ENCODE peak calls at places on chromosomes 7 and 10, in five cellular contexts. One of them, this sample, is unnamed.

GRCh38 chr10:110704906-110705476 is 60.9 kb downstream of the RBM20 start:
- DNase-seq in Peyer's patch: no peak
- DNase-seq in CD8-positive, alpha-beta T cell: no peak
- DNase-seq in WERI-Rb-1: no peak
- DNase-seq in upper lobe of right lung: no peak
- DNase-seq in this sample: no peak

GRCh38 chr7:116786791-116787443 is 75.5 kb upstream of the CAPZA2 start:
- DNase-seq in Peyer's patch: no peak
- DNase-seq in CD8-positive, alpha-beta T cell: no peak
- DNase-seq in WERI-Rb-1: peak
- DNase-seq in upper lobe of right lung: no peak
- DNase-seq in this sample: no peak

GRCh38 chr7:17342726-17343125 is 44.3 kb downstream of the AHR start:
- DNase-seq in Peyer's patch: no peak
- DNase-seq in CD8-positive, alpha-beta T cell: no peak
- DNase-seq in WERI-Rb-1: no peak
- DNase-seq in upper lobe of right lung: no peak
- DNase-seq in this sample: no peak

GRCh38 chr10:18104223-18104872 is 35.9 kb upstream of the CACNB2 start:
- DNase-seq in Peyer's patch: peak
- DNase-seq in CD8-positive, alpha-beta T cell: peak
- DNase-seq in WERI-Rb-1: peak
- DNase-seq in upper lobe of right lung: peak
- DNase-seq in this sample: peak

GRCh38 chr7:147412782-147413186 is 1177.8 kb upstream of the C7orf33 start:
- DNase-seq in Peyer's patch: no peak
- DNase-seq in CD8-positive, alpha-beta T cell: no peak
- DNase-seq in WERI-Rb-1: no peak
- DNase-seq in upper lobe of right lung: no peak
- DNase-seq in this sample: no peak

GRCh38 chr7:2054927-2055326 is 177.8 kb downstream of the MAD1L1 start:
- DNase-seq in Peyer's patch: no peak
- DNase-seq in CD8-positive, alpha-beta T cell: no peak
- DNase-seq in WERI-Rb-1: no peak
- DNase-seq in upper lobe of right lung: no peak
- DNase-seq in this sample: no peak

GRCh38 chr10:88986549-88987242 is 3.9 kb upstream of the FAS start:
- DNase-seq in Peyer's patch: no peak
- DNase-seq in CD8-positive, alpha-beta T cell: no peak
- DNase-seq in WERI-Rb-1: peak
- DNase-seq in upper lobe of right lung: no peak
- DNase-seq in this sample: no peak

GRCh38 chr10:103491729-103492364 is 1.7 kb upstream of the NEURL1 start:
- DNase-seq in Peyer's patch: no peak
- DNase-seq in CD8-positive, alpha-beta T cell: no peak
- DNase-seq in WERI-Rb-1: peak
- DNase-seq in upper lobe of right lung: no peak
- DNase-seq in this sample: peak

GRCh38 chr10:3096149-3096548 is 28.8 kb downstream of the PFKP start:
- DNase-seq in Peyer's patch: no peak
- DNase-seq in CD8-positive, alpha-beta T cell: no peak
- DNase-seq in WERI-Rb-1: no peak
- DNase-seq in upper lobe of right lung: no peak
- DNase-seq in this sample: no peak

GRCh38 chr10:30048768-30049507 is 10.4 kb downstream of the JCAD start:
- DNase-seq in Peyer's patch: no peak
- DNase-seq in CD8-positive, alpha-beta T cell: no peak
- DNase-seq in WERI-Rb-1: no peak
- DNase-seq in upper lobe of right lung: no peak
- DNase-seq in this sample: no peak

GRCh38 chr10:103466734-103467133 is 8.0 kb upstream of the CALHM1 start:
- DNase-seq in Peyer's patch: no peak
- DNase-seq in CD8-positive, alpha-beta T cell: no peak
- DNase-seq in WERI-Rb-1: no peak
- DNase-seq in upper lobe of right lung: no peak
- DNase-seq in this sample: no peak

GRCh38 chr7:139620676-139621344 is 97.3 kb downstream of the CLEC2L start:
- DNase-seq in Peyer's patch: peak
- DNase-seq in CD8-positive, alpha-beta T cell: peak
- DNase-seq in WERI-Rb-1: peak
- DNase-seq in upper lobe of right lung: peak
- DNase-seq in this sample: peak

GRCh38 chr7:143040209-143040710 is 11.9 kb upstream of the OR6V1 start:
- DNase-seq in Peyer's patch: no peak
- DNase-seq in CD8-positive, alpha-beta T cell: no peak
- DNase-seq in WERI-Rb-1: no peak
- DNase-seq in upper lobe of right lung: no peak
- DNase-seq in this sample: no peak

GRCh38 chr7:50817561-50817960 is 34.9 kb upstream of the GRB10 start:
- DNase-seq in Peyer's patch: no peak
- DNase-seq in CD8-positive, alpha-beta T cell: no peak
- DNase-seq in WERI-Rb-1: no peak
- DNase-seq in upper lobe of right lung: no peak
- DNase-seq in this sample: no peak

GRCh38 chr10:102502029-102502336 is 529 bp downstream of the ACTR1A start:
- DNase-seq in Peyer's patch: peak
- DNase-seq in CD8-positive, alpha-beta T cell: peak
- DNase-seq in WERI-Rb-1: peak
- DNase-seq in upper lobe of right lung: peak
- DNase-seq in this sample: peak

GRCh38 chr10:21495002-21495685 is 30.3 kb downstream of the SKIDA1 start:
- DNase-seq in Peyer's patch: no peak
- DNase-seq in CD8-positive, alpha-beta T cell: no peak
- DNase-seq in WERI-Rb-1: no peak
- DNase-seq in upper lobe of right lung: no peak
- DNase-seq in this sample: peak

GRCh38 chr10:32983333-32983909 is 25.4 kb upstream of the ITGB1 start:
- DNase-seq in Peyer's patch: no peak
- DNase-seq in CD8-positive, alpha-beta T cell: peak
- DNase-seq in WERI-Rb-1: no peak
- DNase-seq in upper lobe of right lung: no peak
- DNase-seq in this sample: no peak

GRCh38 chr7:116185450-116185849 is 24.9 kb upstream of the TES start:
- DNase-seq in Peyer's patch: no peak
- DNase-seq in CD8-positive, alpha-beta T cell: no peak
- DNase-seq in WERI-Rb-1: no peak
- DNase-seq in upper lobe of right lung: peak
- DNase-seq in this sample: no peak

GRCh38 chr10:70668454-70668970 is 3.8 kb upstream of the ADAMTS14 start:
- DNase-seq in Peyer's patch: no peak
- DNase-seq in CD8-positive, alpha-beta T cell: no peak
- DNase-seq in WERI-Rb-1: no peak
- DNase-seq in upper lobe of right lung: no peak
- DNase-seq in this sample: no peak

GRCh38 chr7:149855368-149856305 is 17.5 kb downstream of the ZNF862 start:
- DNase-seq in Peyer's patch: no peak
- DNase-seq in CD8-positive, alpha-beta T cell: no peak
- DNase-seq in WERI-Rb-1: no peak
- DNase-seq in upper lobe of right lung: no peak
- DNase-seq in this sample: no peak

GRCh38 chr7:100088095-100088620 is 611 bp upstream of the COPS6 start:
- DNase-seq in Peyer's patch: no peak
- DNase-seq in CD8-positive, alpha-beta T cell: no peak
- DNase-seq in WERI-Rb-1: no peak
- DNase-seq in upper lobe of right lung: no peak
- DNase-seq in this sample: no peak

GRCh38 chr7:2537981-2538851 is 17.1 kb downstream of the BRAT1 start:
- DNase-seq in Peyer's patch: no peak
- DNase-seq in CD8-positive, alpha-beta T cell: no peak
- DNase-seq in WERI-Rb-1: peak
- DNase-seq in upper lobe of right lung: peak
- DNase-seq in this sample: peak

GRCh38 chr10:33258951-33259350 is 75.5 kb downstream of the NRP1 start:
- DNase-seq in Peyer's patch: no peak
- DNase-seq in CD8-positive, alpha-beta T cell: no peak
- DNase-seq in WERI-Rb-1: no peak
- DNase-seq in upper lobe of right lung: no peak
- DNase-seq in this sample: peak

GRCh38 chr7:149826344-149827088 is 11.7 kb upstream of the ZNF862 start:
- DNase-seq in Peyer's patch: no peak
- DNase-seq in CD8-positive, alpha-beta T cell: no peak
- DNase-seq in WERI-Rb-1: no peak
- DNase-seq in upper lobe of right lung: peak
- DNase-seq in this sample: no peak

GRCh38 chr7:41247128-41247865 is 455.6 kb downstream of the INHBA start:
- DNase-seq in Peyer's patch: no peak
- DNase-seq in CD8-positive, alpha-beta T cell: no peak
- DNase-seq in WERI-Rb-1: no peak
- DNase-seq in upper lobe of right lung: no peak
- DNase-seq in this sample: no peak

GRCh38 chr7:74325230-74325565 is 36.0 kb downstream of the CLIP2 start:
- DNase-seq in Peyer's patch: no peak
- DNase-seq in CD8-positive, alpha-beta T cell: no peak
- DNase-seq in WERI-Rb-1: no peak
- DNase-seq in upper lobe of right lung: no peak
- DNase-seq in this sample: no peak

GRCh38 chr7:129544700-129545099 is 42.4 kb downstream of the SMKR1 start:
- DNase-seq in Peyer's patch: no peak
- DNase-seq in CD8-positive, alpha-beta T cell: no peak
- DNase-seq in WERI-Rb-1: no peak
- DNase-seq in upper lobe of right lung: no peak
- DNase-seq in this sample: no peak

GRCh38 chr10:11796439-11796838 is 26.7 kb upstream of the PROSER2 start:
- DNase-seq in Peyer's patch: no peak
- DNase-seq in CD8-positive, alpha-beta T cell: no peak
- DNase-seq in WERI-Rb-1: no peak
- DNase-seq in upper lobe of right lung: no peak
- DNase-seq in this sample: no peak

GRCh38 chr7:2488272-2488645 is 12.1 kb upstream of the GRIFIN start:
- DNase-seq in Peyer's patch: no peak
- DNase-seq in CD8-positive, alpha-beta T cell: no peak
- DNase-seq in WERI-Rb-1: no peak
- DNase-seq in upper lobe of right lung: no peak
- DNase-seq in this sample: peak

GRCh38 chr10:11685787-11686218 is 56.4 kb upstream of the ECHDC3 start:
- DNase-seq in Peyer's patch: peak
- DNase-seq in CD8-positive, alpha-beta T cell: peak
- DNase-seq in WERI-Rb-1: no peak
- DNase-seq in upper lobe of right lung: peak
- DNase-seq in this sample: no peak

GRCh38 chr7:87223666-87224065 is 4.1 kb upstream of the TMEM243 start:
- DNase-seq in Peyer's patch: no peak
- DNase-seq in CD8-positive, alpha-beta T cell: no peak
- DNase-seq in WERI-Rb-1: no peak
- DNase-seq in upper lobe of right lung: no peak
- DNase-seq in this sample: no peak

GRCh38 chr7:16891338-16891737 is 9.6 kb upstream of the AGR3 start:
- DNase-seq in Peyer's patch: no peak
- DNase-seq in CD8-positive, alpha-beta T cell: peak
- DNase-seq in WERI-Rb-1: no peak
- DNase-seq in upper lobe of right lung: no peak
- DNase-seq in this sample: no peak

GRCh38 chr7:12884033-12884432 is 196.6 kb downstream of the ARL4A start:
- DNase-seq in Peyer's patch: no peak
- DNase-seq in CD8-positive, alpha-beta T cell: no peak
- DNase-seq in WERI-Rb-1: no peak
- DNase-seq in upper lobe of right lung: no peak
- DNase-seq in this sample: no peak

GRCh38 chr7:117086788-117087187 is 133.5 kb downstream of the ST7 start:
- DNase-seq in Peyer's patch: no peak
- DNase-seq in CD8-positive, alpha-beta T cell: no peak
- DNase-seq in WERI-Rb-1: no peak
- DNase-seq in upper lobe of right lung: no peak
- DNase-seq in this sample: no peak

GRCh38 chr7:33108591-33108930 is 643 bp downstream of the RP9 start:
- DNase-seq in Peyer's patch: no peak
- DNase-seq in CD8-positive, alpha-beta T cell: peak
- DNase-seq in WERI-Rb-1: peak
- DNase-seq in upper lobe of right lung: no peak
- DNase-seq in this sample: peak
- TF ChIP-seq CTCF in Peyer's patch: no peak
- TF ChIP-seq CTCF in CD8-positive, alpha-beta T cell: no peak
- TF ChIP-seq CTCF in WERI-Rb-1: no peak
- TF ChIP-seq CTCF in upper lobe of right lung: no peak
- TF ChIP-seq CTCF in this sample: no peak

GRCh38 chr7:120274482-120274881 is 1.5 kb downstream of the KCND2 start:
- DNase-seq in Peyer's patch: no peak
- DNase-seq in CD8-positive, alpha-beta T cell: no peak
- DNase-seq in WERI-Rb-1: peak
- DNase-seq in upper lobe of right lung: peak
- DNase-seq in this sample: no peak

GRCh38 chr7:120272896-120273475 is at the start of gene KCND2:
- DNase-seq in Peyer's patch: no peak
- DNase-seq in CD8-positive, alpha-beta T cell: no peak
- DNase-seq in WERI-Rb-1: peak
- DNase-seq in upper lobe of right lung: peak
- DNase-seq in this sample: peak

GRCh38 chr7:120273476-120273975 is 551 bp downstream of the KCND2 start:
- DNase-seq in Peyer's patch: no peak
- DNase-seq in CD8-positive, alpha-beta T cell: no peak
- DNase-seq in WERI-Rb-1: peak
- DNase-seq in upper lobe of right lung: peak
- DNase-seq in this sample: no peak

GRCh38 chr7:120274899-120275298 is 1.9 kb downstream of the KCND2 start:
- DNase-seq in Peyer's patch: no peak
- DNase-seq in CD8-positive, alpha-beta T cell: no peak
- DNase-seq in WERI-Rb-1: no peak
- DNase-seq in upper lobe of right lung: no peak
- DNase-seq in this sample: peak

DNA sequence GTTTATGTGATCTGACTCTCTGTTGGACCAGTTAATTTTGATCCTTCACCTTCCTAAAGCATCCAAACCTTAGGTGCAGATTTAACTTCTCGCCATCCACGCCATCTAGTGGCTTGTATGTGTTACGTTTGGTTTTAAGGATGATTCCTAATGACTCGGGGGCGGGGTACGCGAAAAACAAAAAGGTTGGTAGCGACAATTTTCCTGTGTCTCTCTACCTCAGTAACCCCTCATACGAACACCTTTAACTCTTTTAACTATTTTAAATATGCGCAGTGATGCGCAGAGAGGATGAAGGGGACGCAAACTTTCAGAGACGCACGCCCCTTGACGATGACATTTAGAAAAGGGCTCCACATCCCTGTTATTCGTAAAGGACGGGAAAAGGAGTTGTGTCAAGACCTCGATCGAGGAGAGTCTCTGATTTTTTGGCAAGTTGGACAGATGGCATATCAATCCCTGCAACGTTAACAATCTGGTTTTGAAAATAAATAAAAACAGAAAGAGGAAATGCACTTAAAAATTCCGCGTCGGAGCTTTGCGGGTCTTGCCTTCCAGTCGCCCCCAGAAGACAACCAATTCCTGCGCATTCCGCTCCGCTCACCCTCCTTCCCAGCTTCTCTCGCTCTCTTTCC is 597 bp upstream of the KCND2 start:
- DNase-seq in Peyer's patch: no peak
- DNase-seq in CD8-positive, alpha-beta T cell: no peak
- DNase-seq in WERI-Rb-1: peak
- DNase-seq in upper lobe of right lung: no peak
- DNase-seq in this sample: peak
- TF ChIP-seq CTCF in Peyer's patch: peak
- TF ChIP-seq CTCF in CD8-positive, alpha-beta T cell: no peak
- TF ChIP-seq CTCF in WERI-Rb-1: peak
- TF ChIP-seq CTCF in upper lobe of right lung: peak
- TF ChIP-seq CTCF in this sample: peak

GRCh38 chr10:83801983-83802382 is 337.3 kb upstream of the GHITM start:
- DNase-seq in Peyer's patch: no peak
- DNase-seq in CD8-positive, alpha-beta T cell: no peak
- DNase-seq in WERI-Rb-1: no peak
- DNase-seq in upper lobe of right lung: no peak
- DNase-seq in this sample: no peak
- TF ChIP-seq CTCF in Peyer's patch: no peak
- TF ChIP-seq CTCF in CD8-positive, alpha-beta T cell: no peak
- TF ChIP-seq CTCF in WERI-Rb-1: peak
- TF ChIP-seq CTCF in upper lobe of right lung: no peak
- TF ChIP-seq CTCF in this sample: no peak

GRCh38 chr10:80168679-80169380 is 36.3 kb downstream of the PLAC9 start:
- DNase-seq in Peyer's patch: no peak
- DNase-seq in CD8-positive, alpha-beta T cell: peak
- DNase-seq in WERI-Rb-1: no peak
- DNase-seq in upper lobe of right lung: no peak
- DNase-seq in this sample: no peak
- TF ChIP-seq CTCF in Peyer's patch: peak
- TF ChIP-seq CTCF in CD8-positive, alpha-beta T cell: no peak
- TF ChIP-seq CTCF in WERI-Rb-1: no peak
- TF ChIP-seq CTCF in upper lobe of right lung: peak
- TF ChIP-seq CTCF in this sample: no peak

This sample was measured in glutamatergic neuron.